ENCODE peak calls at places on chromosomes 12 and 14, in eight cellular contexts. C is A549, F is spleen, Y is astrocyte, T is tibial nerve, W is psoas muscle, B is stomach, P is lower lobe of right lung. K is an unnamed sample.

GRCh38 chr14:45715946-45716345 is 462.9 kb upstream of the MIS18BP1 start:
- DNase-seq in P (no peak), B (no peak), Y (no peak), T (no peak), W (no peak), F (no peak), C (no peak), K (no peak)

GRCh38 chr12:12333407-12333831 is 16.6 kb downstream of the MANSC1 start:
- DNase-seq in B (peak; percentile 61), C (no peak), Y (peak; percentile 98), W (no peak), F (peak; percentile 7), P (no peak), T (no peak), K (no peak)

GRCh38 chr12:5665615-5666014 is 233.7 kb downstream of the NTF3 start:
- DNase-seq in P (no peak), W (no peak), C (no peak), F (no peak), B (no peak), Y (peak; percentile 72), T (no peak), K (no peak)

GRCh38 chr12:61452076-61452475 is 808.1 kb upstream of the USP15 start:
- DNase-seq in W (no peak), T (no peak), Y (no peak), P (no peak), B (no peak), C (no peak), F (no peak), K (no peak)

GRCh38 chr12:19506497-19506896 is 67.2 kb downstream of the AEBP2 start:
- DNase-seq in P (no peak), T (no peak), Y (peak; percentile 45), F (no peak), W (no peak), C (no peak), B (no peak), K (no peak)

GRCh38 chr12:15555466-15555865 is 233.2 kb downstream of the PTPRO start:
- DNase-seq in W (no peak), Y (peak; percentile 46), P (no peak), F (no peak), T (no peak), B (no peak), C (no peak), K (no peak)

GRCh38 chr12:111529424-111530368 is 69.4 kb downstream of the ATXN2 start:
- DNase-seq in P (no peak), B (peak; percentile 29), F (no peak), W (peak; percentile 24), C (peak; percentile 74), Y (peak; percentile 31), T (no peak), K (no peak)

GRCh38 chr12:9109737-9110491 is 5.8 kb downstream of the A2M start:
- DNase-seq in W (no peak), C (no peak), B (no peak), T (no peak), Y (no peak), P (no peak), F (no peak), K (no peak)

GRCh38 chr12:116528067-116528466 is 31.1 kb upstream of the MAP1LC3B2 start:
- DNase-seq in F (no peak), T (no peak), B (no peak), Y (peak; percentile 82), P (no peak), C (peak; percentile 91), W (no peak), K (no peak)

GRCh38 chr12:113114447-113115178 is 20.9 kb downstream of the RASAL1 start:
- DNase-seq in C (no peak), T (no peak), F (no peak), B (no peak), Y (no peak), P (no peak), W (no peak), K (no peak)

GRCh38 chr12:127582074-127582473 is 684.9 kb upstream of the TMEM132C start:
- DNase-seq in T (no peak), C (no peak), P (no peak), F (no peak), B (no peak), W (no peak), Y (peak; percentile 40), K (no peak)

GRCh38 chr12:54890339-54890738 is 36.0 kb downstream of the MUCL1 start:
- DNase-seq in P (no peak), T (no peak), F (no peak), W (no peak), Y (no peak), B (no peak), C (no peak), K (no peak)

GRCh38 chr12:100494026-100494425 is 20.4 kb downstream of the NR1H4 start:
- DNase-seq in Y (no peak), B (no peak), F (no peak), P (no peak), C (no peak), T (no peak), W (no peak), K (no peak)

GRCh38 chr14:68468437-68469207 is 324.2 kb downstream of the ZFP36L1 start:
- DNase-seq in W (no peak), P (no peak), T (no peak), F (no peak), C (no peak), Y (peak; percentile 96), B (peak; percentile 33), K (no peak)

GRCh38 chr12:59041241-59042121 is 121.2 kb upstream of the LRIG3 start:
- DNase-seq in C (peak; percentile 57), F (no peak), B (no peak), W (no peak), P (no peak), T (no peak), Y (peak; percentile 95), K (no peak)

GRCh38 chr12:90064759-90065158 is 356.1 kb upstream of the ATP2B1 start:
- DNase-seq in T (no peak), C (no peak), W (no peak), B (no peak), F (no peak), Y (peak; percentile 33), P (no peak), K (no peak)
- H3K27ac ChIP-seq in T (no peak overlapping the region), C (no peak overlapping the region), W (no peak overlapping the region), B (no peak overlapping the region), F (no peak overlapping the region), Y (no peak overlapping the region), P (no peak overlapping the region), K (no peak overlapping the region)

GRCh38 chr14:60648934-60649814 is at the start of gene SIX1:
- DNase-seq in C (peak; percentile 93), B (peak; percentile 75), F (peak; percentile 80), W (peak; percentile 86), Y (peak; percentile 84), P (peak; percentile 76), T (peak; percentile 47), K (peak; percentile 79)

GRCh38 chr14:60648169-60648933 is 926 bp downstream of the SIX1 start:
- DNase-seq in T (no peak), P (peak; percentile 45), B (no peak), Y (no peak), C (peak; percentile 41), W (peak; percentile 62), F (no peak), K (no peak)

GRCh38 chr14:60646202-60646886 is 2.9 kb downstream of the SIX1 start:
- DNase-seq in T (no peak), W (no peak), B (no peak), C (no peak), F (no peak), P (no peak), Y (no peak), K (no peak)

GRCh38 chr14:60647837-60648168 is 1.5 kb downstream of the SIX1 start:
- DNase-seq in W (no peak), Y (no peak), T (no peak), B (no peak), P (no peak), F (no peak), C (no peak), K (no peak)

DNA sequence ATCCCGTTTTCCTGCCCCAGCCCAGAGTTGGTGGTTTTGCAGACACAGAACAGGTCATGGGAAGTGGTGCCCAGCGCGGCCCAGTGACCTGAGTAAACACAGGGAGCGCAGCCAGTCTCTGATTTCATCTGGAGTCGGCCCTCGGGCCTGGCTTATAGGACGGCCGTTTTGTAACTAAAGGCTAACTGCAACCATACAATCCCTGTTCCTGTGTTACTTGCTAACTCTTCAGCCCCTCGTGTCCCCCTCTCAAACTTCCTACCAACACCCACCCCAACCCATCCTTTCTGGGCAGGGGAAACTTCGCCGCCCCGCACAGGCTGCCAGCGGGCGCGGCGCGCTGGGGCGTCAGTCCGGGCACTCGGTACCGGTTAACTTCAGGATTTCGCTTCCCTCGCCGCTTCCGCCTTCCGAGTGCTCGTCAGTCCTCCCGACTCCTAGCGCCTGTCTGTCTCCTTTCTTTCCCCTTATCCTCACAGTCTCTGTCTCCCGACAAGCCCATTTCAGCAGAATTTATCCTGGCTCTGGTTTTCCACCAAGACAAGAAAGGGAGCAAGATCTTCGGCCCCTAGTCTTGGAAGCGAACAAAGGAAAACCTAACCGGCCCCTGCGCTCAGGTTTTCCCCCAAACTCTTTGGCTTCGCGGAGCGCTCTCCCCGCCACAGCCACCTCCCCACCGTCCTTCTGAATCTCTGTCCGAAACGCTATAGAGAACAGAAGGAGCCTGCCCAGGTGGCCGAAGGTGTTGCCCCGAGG is 2.0 kb downstream of the SIX1 start:
- DNase-seq in W (peak; percentile 74), C (peak; percentile 54), B (no peak), T (no peak), Y (no peak), P (peak; percentile 49), F (no peak), K (no peak)
- H3K4me3 ChIP-seq in W (peak overlapping the region; percentile 91), C (peak overlapping the region; percentile 58), B (peak overlapping the region; percentile 63), T (peak overlapping the region; percentile 44), Y (peak overlapping the region; percentile 69), P (peak overlapping the region; percentile 54), F (peak overlapping the region; percentile 12), K (peak overlapping the region; percentile 73)

GRCh38 chr14:58278177-58278576 is 20.2 kb upstream of the ARID4A start:
- DNase-seq in F (no peak), B (no peak), P (no peak), C (no peak), T (no peak), W (no peak), Y (no peak), K (no peak)

GRCh38 chr14:58270628-58271027 is 26.0 kb downstream of the PSMA3 start:
- DNase-seq in C (no peak), Y (no peak), F (no peak), B (no peak), P (no peak), T (no peak), W (no peak), K (no peak)

GRCh38 chr14:58276208-58276607 is 22.1 kb upstream of the ARID4A start:
- DNase-seq in Y (no peak), T (no peak), P (no peak), C (no peak), B (no peak), W (no peak), F (no peak), K (no peak)

GRCh38 chr14:58275527-58276190 is 22.7 kb upstream of the ARID4A start:
- DNase-seq in F (no peak), T (no peak), B (no peak), C (no peak), Y (no peak), W (no peak), P (no peak), K (no peak)

GRCh38 chr14:58272589-58273372 is 25.6 kb upstream of the ARID4A start:
- DNase-seq in Y (peak; percentile 32), B (peak; percentile 44), W (no peak), F (no peak), T (no peak), P (no peak), C (peak; percentile 75), K (no peak)
- TF ChIP-seq CTCF in Y (peak; percentile 7), B (no peak), W (peak; percentile 13), F (no peak), T (no peak), P (no peak), C (no peak), K (no peak)

GRCh38 chr12:102548543-102548942 is 68.2 kb upstream of the IGF1 start:
- DNase-seq in W (no peak), F (no peak), P (no peak), T (no peak), Y (no peak), C (no peak), B (peak; percentile 77), K (no peak)
- H3K27ac ChIP-seq in W (no peak overlapping the region), F (no peak overlapping the region), P (no peak overlapping the region), T (no peak overlapping the region), Y (no peak overlapping the region), C (peak overlapping the region; percentile 60), B (no peak overlapping the region), K (no peak overlapping the region)